ENCODE peak calls at places on chromosomes 1 and 21, in four cellular contexts. One of them, this sample, is unnamed.

GRCh38 chr1:155880856-155881255 is 21.5 kb downstream of the SYT11 start:
- DNase-seq in GM23338: no peak
- DNase-seq in stomach: no peak
- DNase-seq in right atrium auricular region: no peak
- DNase-seq in this sample: no peak

GRCh38 chr1:24955161-24955560 is 25.1 kb upstream of the RUNX3 start:
- DNase-seq in GM23338: no peak
- DNase-seq in stomach: no peak
- DNase-seq in right atrium auricular region: no peak
- DNase-seq in this sample: no peak

GRCh38 chr1:17615157-17615556 is 75.7 kb downstream of the ARHGEF10L start:
- DNase-seq in GM23338: no peak
- DNase-seq in stomach: no peak
- DNase-seq in right atrium auricular region: no peak
- DNase-seq in this sample: no peak

GRCh38 chr1:227521782-227522181 is 41.6 kb upstream of the ZNF678 start:
- DNase-seq in GM23338: peak
- DNase-seq in stomach: no peak
- DNase-seq in right atrium auricular region: no peak
- DNase-seq in this sample: no peak

GRCh38 chr1:43549921-43550597 is 19.4 kb downstream of the PTPRF start:
- DNase-seq in GM23338: peak
- DNase-seq in stomach: peak
- DNase-seq in right atrium auricular region: no peak
- DNase-seq in this sample: peak

GRCh38 chr1:58340156-58340555 is 206.4 kb downstream of the OMA1 start:
- DNase-seq in GM23338: no peak
- DNase-seq in stomach: no peak
- DNase-seq in right atrium auricular region: no peak
- DNase-seq in this sample: no peak

GRCh38 chr1:228937351-228937750 is 202.1 kb downstream of the RHOU start:
- DNase-seq in GM23338: peak
- DNase-seq in stomach: no peak
- DNase-seq in right atrium auricular region: no peak
- DNase-seq in this sample: no peak

GRCh38 chr1:18668750-18669404 is 38.2 kb downstream of the PAX7 start:
- DNase-seq in GM23338: no peak
- DNase-seq in stomach: peak
- DNase-seq in right atrium auricular region: no peak
- DNase-seq in this sample: no peak

GRCh38 chr1:20728371-20729154 is 3.9 kb downstream of the SH2D5 start:
- DNase-seq in GM23338: no peak
- DNase-seq in stomach: peak
- DNase-seq in right atrium auricular region: peak
- DNase-seq in this sample: peak

GRCh38 chr1:156746381-156746715 is 5.1 kb downstream of the HDGF start:
- DNase-seq in GM23338: no peak
- DNase-seq in stomach: no peak
- DNase-seq in right atrium auricular region: no peak
- DNase-seq in this sample: no peak

GRCh38 chr1:86703696-86704455 is 500 bp upstream of the SH3GLB1 start:
- DNase-seq in GM23338: peak
- DNase-seq in stomach: no peak
- DNase-seq in right atrium auricular region: no peak
- DNase-seq in this sample: no peak

GRCh38 chr1:9371391-9371935 is 78.8 kb downstream of the SPSB1 start:
- DNase-seq in GM23338: peak
- DNase-seq in stomach: peak
- DNase-seq in right atrium auricular region: peak
- DNase-seq in this sample: no peak

GRCh38 chr1:46183119-46183842 is 7.0 kb upstream of the P3R3URF start:
- DNase-seq in GM23338: peak
- DNase-seq in stomach: peak
- DNase-seq in right atrium auricular region: peak
- DNase-seq in this sample: peak

GRCh38 chr1:7751174-7751573 is 19.9 kb upstream of the VAMP3 start:
- DNase-seq in GM23338: no peak
- DNase-seq in stomach: no peak
- DNase-seq in right atrium auricular region: no peak
- DNase-seq in this sample: no peak

GRCh38 chr1:103162360-103162759 is 54.0 kb upstream of the COL11A1 start:
- DNase-seq in GM23338: no peak
- DNase-seq in stomach: no peak
- DNase-seq in right atrium auricular region: no peak
- DNase-seq in this sample: no peak

GRCh38 chr1:188170446-188170845 is 1341.7 kb downstream of the PLA2G4A start:
- DNase-seq in GM23338: no peak
- DNase-seq in stomach: no peak
- DNase-seq in right atrium auricular region: no peak
- DNase-seq in this sample: no peak

GRCh38 chr1:26387447-26387846 is 14.9 kb upstream of the ZNF683 start:
- DNase-seq in GM23338: no peak
- DNase-seq in stomach: no peak
- DNase-seq in right atrium auricular region: no peak
- DNase-seq in this sample: no peak

GRCh38 chr1:55981015-55981635 is 598.2 kb downstream of the PLPP3 start:
- DNase-seq in GM23338: no peak
- DNase-seq in stomach: no peak
- DNase-seq in right atrium auricular region: no peak
- DNase-seq in this sample: no peak

GRCh38 chr1:14924455-14925325 is 228.9 kb upstream of the TMEM51 start:
- DNase-seq in GM23338: peak
- DNase-seq in stomach: peak
- DNase-seq in right atrium auricular region: no peak
- DNase-seq in this sample: peak

GRCh38 chr1:14923400-14924011 is 230.0 kb upstream of the TMEM51 start:
- DNase-seq in GM23338: no peak
- DNase-seq in stomach: no peak
- DNase-seq in right atrium auricular region: no peak
- DNase-seq in this sample: no peak

GRCh38 chr1:14925336-14926136 is 228.0 kb upstream of the TMEM51 start:
- DNase-seq in GM23338: no peak
- DNase-seq in stomach: no peak
- DNase-seq in right atrium auricular region: no peak
- DNase-seq in this sample: no peak

GRCh38 chr1:14922942-14923341 is 230.6 kb upstream of the TMEM51 start:
- DNase-seq in GM23338: no peak
- DNase-seq in stomach: no peak
- DNase-seq in right atrium auricular region: no peak
- DNase-seq in this sample: no peak

DNA sequence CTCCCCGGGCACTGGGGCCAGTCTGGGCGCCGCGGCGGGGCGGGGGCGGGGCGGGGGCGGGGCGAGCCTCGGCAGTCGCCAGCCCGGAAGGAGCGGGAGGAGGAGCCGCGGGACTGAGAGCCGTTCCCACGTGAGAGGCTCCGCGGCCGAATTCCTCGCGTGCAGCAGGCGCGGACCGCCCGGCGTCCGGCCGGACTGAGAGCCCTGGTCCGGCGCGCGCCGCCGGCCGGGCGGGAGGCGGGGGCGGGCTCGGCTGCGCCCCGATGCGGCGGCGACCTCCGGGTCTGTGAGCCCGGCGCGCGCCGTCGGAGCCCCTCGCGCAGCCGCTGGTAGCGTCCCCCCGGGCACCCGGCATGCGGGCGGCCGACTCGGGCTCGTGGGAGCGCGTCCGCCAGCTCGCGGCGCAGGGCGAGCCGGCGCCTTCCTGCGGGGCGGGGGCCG is 229.5 kb upstream of the TMEM51 start:
- DNase-seq in GM23338: peak
- DNase-seq in stomach: peak
- DNase-seq in right atrium auricular region: peak
- DNase-seq in this sample: peak
- H3K4me3 ChIP-seq in GM23338: peak
- H3K4me3 ChIP-seq in stomach: peak
- H3K4me3 ChIP-seq in right atrium auricular region: peak
- H3K4me3 ChIP-seq in this sample: peak

GRCh38 chr1:114196992-114197907 is 43.6 kb upstream of the SYT6 start:
- DNase-seq in GM23338: peak
- DNase-seq in stomach: no peak
- DNase-seq in right atrium auricular region: no peak
- DNase-seq in this sample: no peak

GRCh38 chr1:114195819-114196218 is 42.1 kb upstream of the SYT6 start:
- DNase-seq in GM23338: no peak
- DNase-seq in stomach: no peak
- DNase-seq in right atrium auricular region: no peak
- DNase-seq in this sample: no peak

GRCh38 chr1:114189398-114189797 is 35.7 kb upstream of the SYT6 start:
- DNase-seq in GM23338: no peak
- DNase-seq in stomach: no peak
- DNase-seq in right atrium auricular region: no peak
- DNase-seq in this sample: no peak

DNA sequence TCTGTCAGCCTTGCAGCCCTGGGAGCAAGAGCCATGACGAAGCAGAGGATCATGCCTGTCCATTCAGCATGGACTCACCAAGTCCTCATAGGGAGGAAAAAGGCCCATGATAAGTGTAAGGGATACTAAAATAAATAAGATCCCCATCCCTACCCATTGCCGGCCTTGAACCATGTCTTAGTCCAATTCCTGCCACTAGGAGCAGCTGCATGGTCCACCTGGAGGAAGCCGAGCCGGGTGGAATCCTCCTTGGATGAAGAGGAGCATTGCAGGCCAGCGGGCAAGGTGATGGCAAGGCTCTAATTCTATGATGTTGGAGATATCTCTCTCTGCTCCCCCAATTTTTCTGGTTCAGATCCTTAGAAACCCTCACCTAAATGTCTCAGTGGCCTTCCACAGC is 38.7 kb upstream of the SYT6 start:
- DNase-seq in GM23338: peak
- DNase-seq in stomach: no peak
- DNase-seq in right atrium auricular region: no peak
- DNase-seq in this sample: no peak
- TF ChIP-seq CTCF in GM23338: peak
- TF ChIP-seq CTCF in stomach: no peak
- TF ChIP-seq CTCF in right atrium auricular region: no peak
- TF ChIP-seq CTCF in this sample: no peak

GRCh38 chr21:31728952-31729351 is 3.0 kb downstream of the SCAF4 start:
- DNase-seq in GM23338: no peak
- DNase-seq in stomach: no peak
- DNase-seq in right atrium auricular region: no peak
- DNase-seq in this sample: no peak
- H3K27ac ChIP-seq in GM23338: no peak
- H3K27ac ChIP-seq in stomach: no peak
- H3K27ac ChIP-seq in right atrium auricular region: no peak
- H3K27ac ChIP-seq in this sample: no peak

GRCh38 chr1:192849442-192849841 is 40.6 kb downstream of the RGS2 start:
- DNase-seq in GM23338: no peak
- DNase-seq in stomach: no peak
- DNase-seq in right atrium auricular region: no peak
- DNase-seq in this sample: no peak

GRCh38 chr1:192852001-192852400 is 43.2 kb downstream of the RGS2 start:
- DNase-seq in GM23338: no peak
- DNase-seq in stomach: no peak
- DNase-seq in right atrium auricular region: no peak
- DNase-seq in this sample: no peak

GRCh38 chr1:192846950-192847349 is 38.1 kb downstream of the RGS2 start:
- DNase-seq in GM23338: no peak
- DNase-seq in stomach: no peak
- DNase-seq in right atrium auricular region: no peak
- DNase-seq in this sample: no peak

GRCh38 chr1:192858456-192858855 is 49.6 kb downstream of the RGS2 start:
- DNase-seq in GM23338: no peak
- DNase-seq in stomach: no peak
- DNase-seq in right atrium auricular region: no peak
- DNase-seq in this sample: no peak

GRCh38 chr1:192852548-192852947 is 43.7 kb downstream of the RGS2 start:
- DNase-seq in GM23338: no peak
- DNase-seq in stomach: no peak
- DNase-seq in right atrium auricular region: no peak
- DNase-seq in this sample: no peak
- H3K4me3 ChIP-seq in GM23338: no peak
- H3K4me3 ChIP-seq in stomach: no peak
- H3K4me3 ChIP-seq in right atrium auricular region: no peak
- H3K4me3 ChIP-seq in this sample: no peak

GRCh38 chr1:81823082-81823481 is 22.3 kb downstream of the ADGRL2 start:
- DNase-seq in GM23338: no peak
- DNase-seq in stomach: no peak
- DNase-seq in right atrium auricular region: no peak
- DNase-seq in this sample: no peak

GRCh38 chr1:81827942-81828341 is 27.2 kb downstream of the ADGRL2 start:
- DNase-seq in GM23338: no peak
- DNase-seq in stomach: no peak
- DNase-seq in right atrium auricular region: no peak
- DNase-seq in this sample: no peak

GRCh38 chr1:81819613-81820012 is 18.9 kb downstream of the ADGRL2 start:
- DNase-seq in GM23338: no peak
- DNase-seq in stomach: no peak
- DNase-seq in right atrium auricular region: no peak
- DNase-seq in this sample: no peak

GRCh38 chr1:81820761-81821160 is 20.0 kb downstream of the ADGRL2 start:
- DNase-seq in GM23338: no peak
- DNase-seq in stomach: no peak
- DNase-seq in right atrium auricular region: no peak
- DNase-seq in this sample: no peak

DNA sequence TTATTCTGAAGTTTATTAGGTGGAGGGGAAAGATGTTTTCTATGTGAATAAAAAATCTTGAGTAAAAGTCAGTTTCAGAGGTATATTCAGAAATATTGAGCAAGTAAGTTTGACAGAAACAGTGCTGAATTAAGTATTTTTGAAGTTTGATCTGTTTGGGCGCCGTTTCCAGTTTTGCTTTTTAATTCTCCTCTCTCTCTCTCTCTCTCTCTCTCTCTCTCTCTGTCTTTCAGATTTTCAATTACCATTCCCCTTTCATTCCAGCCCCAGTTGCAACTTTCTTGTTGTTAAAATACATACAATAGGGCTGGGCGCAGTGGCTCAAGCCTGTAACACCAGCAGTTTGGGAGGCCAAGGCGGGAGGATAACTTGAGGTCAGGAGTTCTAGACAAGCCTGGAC is 24.0 kb downstream of the ADGRL2 start:
- DNase-seq in GM23338: no peak
- DNase-seq in stomach: no peak
- DNase-seq in right atrium auricular region: no peak
- DNase-seq in this sample: no peak
- TF ChIP-seq CTCF in GM23338: no peak
- TF ChIP-seq CTCF in stomach: no peak
- TF ChIP-seq CTCF in right atrium auricular region: no peak
- TF ChIP-seq CTCF in this sample: no peak

GRCh38 chr1:51760872-51761271 is 117.7 kb downstream of the NRDC start:
- DNase-seq in GM23338: no peak
- DNase-seq in stomach: no peak
- DNase-seq in right atrium auricular region: no peak
- DNase-seq in this sample: no peak
- H3K27ac ChIP-seq in GM23338: no peak
- H3K27ac ChIP-seq in stomach: no peak
- H3K27ac ChIP-seq in right atrium auricular region: no peak
- H3K27ac ChIP-seq in this sample: no peak

GRCh38 chr1:40243371-40243770 is 4.4 kb upstream of the TMCO2 start:
- DNase-seq in GM23338: no peak
- DNase-seq in stomach: no peak
- DNase-seq in right atrium auricular region: no peak
- DNase-seq in this sample: no peak
- H3K4me3 ChIP-seq in GM23338: no peak
- H3K4me3 ChIP-seq in stomach: no peak
- H3K4me3 ChIP-seq in right atrium auricular region: no peak
- H3K4me3 ChIP-seq in this sample: no peak

GRCh38 chr1:30087465-30087864 is 635.9 kb downstream of the MATN1 start:
- DNase-seq in GM23338: peak
- DNase-seq in stomach: no peak
- DNase-seq in right atrium auricular region: no peak
- DNase-seq in this sample: no peak
- TF ChIP-seq CTCF in GM23338: peak
- TF ChIP-seq CTCF in stomach: no peak
- TF ChIP-seq CTCF in right atrium auricular region: peak
- TF ChIP-seq CTCF in this sample: peak

GRCh38 chr1:181482001-181482430 is 1.3 kb upstream of the CACNA1E start:
- DNase-seq in GM23338: peak
- DNase-seq in stomach: no peak
- DNase-seq in right atrium auricular region: no peak
- DNase-seq in this sample: no peak
- H3K27ac ChIP-seq in GM23338: no peak
- H3K27ac ChIP-seq in stomach: no peak
- H3K27ac ChIP-seq in right atrium auricular region: no peak
- H3K27ac ChIP-seq in this sample: no peak

This sample was measured in upper lobe of right lung.